ENCODE peak calls at places on chromosomes 3 and 15, in nine cellular contexts. N, W, Z, J, A, T, H, V and K are unnamed samples.

GRCh38 chr3:8492744-8493511 is 8.7 kb upstream of the LMCD1 start:
- DNase-seq in N (no peak), W (peak; percentile 68), Z (no peak), J (peak; percentile 74), A (no peak), T (no peak), H (no peak), V (no peak), K (no peak)

GRCh38 chr3:10568549-10568948 is 63.2 kb upstream of the ATP2B2 start:
- DNase-seq in N (no peak), W (no peak), Z (no peak), J (no peak), A (no peak), T (no peak), H (no peak), V (no peak), K (peak; percentile 18)

GRCh38 chr3:167241048-167241845 is 138.8 kb downstream of the ZBBX start:
- DNase-seq in N (no peak), W (no peak), Z (no peak), J (no peak), A (no peak), T (no peak), H (no peak), V (no peak), K (no peak)

GRCh38 chr15:29090617-29091466 is 178.8 kb downstream of the NSMCE3 start:
- DNase-seq in N (no peak), W (peak; percentile 41), Z (peak; percentile 56), J (peak; percentile 28), A (peak; percentile 64), T (no peak), H (no peak), V (no peak), K (no peak)

GRCh38 chr3:147407107-147407494 is 758 bp upstream of the ZIC4 start:
- DNase-seq in N (peak; percentile 66), W (no peak), Z (no peak), J (no peak), A (no peak), T (no peak), H (no peak), V (no peak), K (no peak)

GRCh38 chr3:69143605-69144004 is 21.2 kb upstream of the LMOD3 start:
- DNase-seq in N (no peak), W (peak; percentile 36), Z (no peak), J (peak; percentile 6), A (no peak), T (no peak), H (no peak), V (no peak), K (peak; percentile 46)

GRCh38 chr3:99871231-99871898 is 53.7 kb downstream of the CMSS1 start:
- DNase-seq in N (no peak), W (no peak), Z (no peak), J (peak; percentile 50), A (no peak), T (no peak), H (no peak), V (no peak), K (no peak)

GRCh38 chr3:128416578-128417150 is 50.0 kb downstream of the DNAJB8 start:
- DNase-seq in N (no peak), W (peak; percentile 77), Z (no peak), J (peak; percentile 95), A (no peak), T (peak; percentile 35), H (no peak), V (no peak), K (no peak)

GRCh38 chr15:66117841-66118240 is 135.7 kb downstream of the MEGF11 start:
- DNase-seq in N (no peak), W (no peak), Z (no peak), J (no peak), A (no peak), T (no peak), H (no peak), V (no peak), K (no peak)

GRCh38 chr15:90664650-90665287 is 52.4 kb upstream of the BLM start:
- DNase-seq in N (peak; percentile 44), W (no peak), Z (no peak), J (peak; percentile 75), A (no peak), T (no peak), H (no peak), V (peak; percentile 79), K (no peak)

GRCh38 chr3:52089691-52090090 is 33.3 kb upstream of the DUSP7 start:
- DNase-seq in N (no peak), W (no peak), Z (no peak), J (no peak), A (no peak), T (no peak), H (no peak), V (no peak), K (no peak)